ENCODE peak calls at places on chromosomes 16 and 17, in nine cellular contexts. M is HCT116, H is tibial nerve, E is ovary, Y is right atrium auricular region, I is sigmoid colon, U is lung, R is stomach, D is psoas muscle. Z is an unnamed sample. For H3K27me3, the result is how much of the 10 kb centered on the place peaks cover.

GRCh38 chr16:77599793-77600415 is 122.4 kb upstream of the NUDT7 start:
- DNase-seq in M (peak), H (peak), E (no peak), Y (no peak), I (no peak), U (no peak), R (no peak), D (no peak), Z (peak)

GRCh38 chr16:74186589-74186988 is 110.0 kb upstream of the PSMD7 start:
- DNase-seq in M (no peak), H (no peak), E (no peak), Y (no peak), I (no peak), U (no peak), R (no peak), D (no peak), Z (no peak)

GRCh38 chr17:8806206-8807069 is 7.3 kb upstream of the MFSD6L start:
- DNase-seq in M (no peak), H (no peak), E (no peak), Y (no peak), I (no peak), U (no peak), R (no peak), D (no peak), Z (no peak)

GRCh38 chr17:82598256-82599011 is 49.8 kb downstream of the WDR45B start:
- DNase-seq in M (no peak), H (no peak), E (no peak), Y (no peak), I (peak), U (no peak), R (no peak), D (no peak), Z (peak)

GRCh38 chr17:56909742-56910508 is 3.9 kb downstream of the TRIM25 start:
- DNase-seq in M (no peak), H (peak), E (no peak), Y (peak), I (no peak), U (peak), R (peak), D (no peak), Z (no peak)

GRCh38 chr17:44934745-44935105 is 12.8 kb downstream of the KIF18B start:
- DNase-seq in M (no peak), H (no peak), E (no peak), Y (no peak), I (peak), U (no peak), R (no peak), D (no peak), Z (no peak)

GRCh38 chr17:50919321-50920040 is 53.3 kb upstream of the TOB1 start:
- DNase-seq in M (no peak), H (peak), E (peak), Y (peak), I (peak), U (peak), R (peak), D (peak), Z (peak)

GRCh38 chr17:63774141-63774981 is at the start of gene DDX42:
- DNase-seq in M (no peak), H (no peak), E (peak), Y (peak), I (peak), U (peak), R (peak), D (peak), Z (no peak)

GRCh38 chr17:68096111-68096510 is 60.6 kb downstream of the KPNA2 start:
- DNase-seq in M (no peak), H (no peak), E (no peak), Y (no peak), I (no peak), U (no peak), R (no peak), D (no peak), Z (no peak)

GRCh38 chr16:88533381-88533831 is 36.8 kb upstream of the ZC3H18 start:
- DNase-seq in M (no peak), H (no peak), E (peak), Y (no peak), I (no peak), U (no peak), R (no peak), D (peak), Z (peak)
- H3K27me3 ChIP-seq in M (under half), H (under half), E (under half), Y (under half), I (under half), U (under half), R (under half), D (under half), Z (under half)

GRCh38 chr16:67445441-67445912 is 14.6 kb downstream of the HSD11B2 start:
- DNase-seq in M (no peak), H (no peak), E (peak), Y (no peak), I (no peak), U (no peak), R (no peak), D (no peak), Z (no peak)
- TF ChIP-seq CTCF in M (no peak), H (no peak), E (peak), Y (no peak), I (no peak), U (no peak), R (no peak), D (no peak), Z (no peak)

DNA sequence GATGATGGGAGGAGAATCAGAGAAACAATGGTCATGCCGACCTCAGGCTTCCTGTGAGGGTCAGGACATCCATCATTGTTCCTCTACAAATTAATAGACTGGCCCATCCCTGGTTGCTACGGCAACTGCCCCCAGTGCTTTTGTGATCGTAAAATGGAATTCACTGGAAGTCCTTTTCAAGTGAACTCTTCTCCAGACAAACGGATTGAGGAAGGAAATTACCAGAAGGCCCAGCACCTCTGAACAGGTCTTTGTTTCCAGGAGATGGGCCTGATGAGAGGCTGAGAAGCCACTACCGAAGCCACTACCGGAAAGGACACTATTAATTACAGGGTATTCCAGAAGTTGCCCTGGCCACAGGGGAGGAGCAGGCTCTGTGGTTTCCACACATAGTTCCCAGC is 126.0 kb downstream of the MGAT5B start:
- DNase-seq in M (no peak), H (no peak), E (no peak), Y (no peak), I (no peak), U (no peak), R (no peak), D (no peak), Z (no peak)
- H3K4me3 ChIP-seq in M (no peak), H (no peak), E (no peak), Y (no peak), I (no peak), U (no peak), R (no peak), D (no peak), Z (no peak)

GRCh38 chr16:10880609-10881452 is 3.8 kb downstream of the CIITA start:
- DNase-seq in M (no peak), H (no peak), E (no peak), Y (no peak), I (peak), U (no peak), R (no peak), D (no peak), Z (no peak)

GRCh38 chr16:10879681-10880589 is 2.9 kb downstream of the CIITA start:
- DNase-seq in M (no peak), H (no peak), E (no peak), Y (no peak), I (no peak), U (no peak), R (no peak), D (no peak), Z (no peak)

GRCh38 chr16:10877472-10877946 is 507 bp downstream of the CIITA start:
- DNase-seq in M (no peak), H (no peak), E (no peak), Y (no peak), I (no peak), U (no peak), R (no peak), D (no peak), Z (no peak)

GRCh38 chr16:10878328-10878643 is 1.3 kb downstream of the CIITA start:
- DNase-seq in M (no peak), H (no peak), E (no peak), Y (no peak), I (no peak), U (no peak), R (no peak), D (no peak), Z (no peak)

DNA sequence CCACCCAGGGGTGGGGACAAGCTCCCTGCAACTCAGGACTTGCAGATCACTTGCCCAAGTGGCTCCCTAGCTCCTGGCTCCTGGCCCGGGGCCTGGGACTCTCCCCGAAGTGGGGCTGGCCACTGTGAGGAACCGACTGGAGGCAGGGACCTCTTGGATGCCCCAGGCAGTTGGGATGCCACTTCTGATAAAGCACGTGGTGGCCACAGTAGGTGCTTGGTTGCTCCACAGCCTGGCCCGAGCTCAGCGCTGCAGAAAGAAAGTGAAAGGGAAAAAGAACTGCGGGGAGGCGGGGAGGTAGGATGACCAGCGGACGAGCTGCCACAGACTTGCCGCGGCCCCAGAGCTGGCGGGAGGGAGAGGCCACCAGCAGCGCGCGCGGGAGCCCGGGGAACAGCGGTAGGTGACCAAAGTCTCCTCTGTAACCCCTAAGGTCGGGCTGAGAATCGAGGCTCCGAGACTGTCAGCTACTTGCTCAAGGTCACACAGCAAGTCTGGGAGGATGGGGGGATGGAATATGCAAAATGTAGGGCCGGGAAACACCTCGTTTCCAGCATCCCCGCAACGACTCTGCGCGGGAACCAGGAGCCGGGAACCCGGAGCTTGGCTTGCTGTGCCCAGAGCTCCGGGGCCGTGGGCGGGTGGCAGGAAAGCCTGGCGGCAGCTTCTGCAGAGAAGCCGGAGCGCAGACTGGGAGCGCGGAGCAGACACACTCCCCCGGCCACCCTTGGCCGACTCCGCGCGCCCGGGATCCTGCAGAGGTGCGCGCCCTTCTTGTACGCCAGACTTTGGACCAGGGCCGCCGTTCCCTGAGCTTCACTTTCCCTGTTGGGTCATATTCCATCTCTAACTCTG is 1.9 kb downstream of the CIITA start:
- DNase-seq in M (no peak), H (peak), E (peak), Y (no peak), I (peak), U (peak), R (peak), D (peak), Z (peak)
- H3K27me3 ChIP-seq in M (under half), H (under half), E (under half), Y (under half), I (under half), U (under half), R (under half), D (under half), Z (under half)